ENCODE peak calls at places on chromosomes 16 and 17, in five cellular contexts. K is stimulated activated CD8-positive, alpha-beta memory T cell treated with anti-CD3 and anti-CD28 coated beads, Interleukin-15, amount 100 ng/mL, for 4 hours; Q is adipocyte; A is cardiac muscle cell; H is activated T-helper 9 cell treated with anti-CD3 and anti-CD28 coated beads, Interleukin-2, amount 50 U/mL, for 16 hours. V is an unnamed sample.

GRCh38 chr17:38605852-38606645 is at the start of gene SRCIN1:
- DNase-seq in H (peak; percentile 33), K (peak; percentile 11), A (peak; percentile 65), Q (peak; percentile 55), V (no peak)

GRCh38 chr16:15752717-15753488 is 102.9 kb downstream of the NDE1 start:
- DNase-seq in A (no peak), H (no peak), K (no peak), Q (no peak), V (no peak)

GRCh38 chr16:53291757-53292392 is 142.4 kb upstream of the RBL2 start:
- DNase-seq in H (no peak), K (no peak), Q (peak; percentile 17), A (no peak), V (no peak)

GRCh38 chr16:4660454-4661007 is 32.8 kb upstream of the NUDT16L1 start:
- DNase-seq in A (peak; percentile 14), K (peak; percentile 66), H (peak; percentile 72), Q (peak; percentile 22), V (peak; percentile 66)

GRCh38 chr17:9635340-9635739 is 10.0 kb upstream of the USP43 start:
- DNase-seq in A (no peak), K (no peak), H (no peak), Q (no peak), V (no peak)

GRCh38 chr16:28875134-28876015 is 2.9 kb upstream of the ATP2A1 start:
- DNase-seq in H (no peak), Q (no peak), K (no peak), A (no peak), V (no peak)

GRCh38 chr17:7307686-7308624 is 527 bp downstream of the EIF5A start:
- DNase-seq in K (no peak), H (peak; percentile 46), A (peak; percentile 59), Q (peak; percentile 68), V (peak; percentile 54)

GRCh38 chr17:75459590-75460267 is 3.3 kb downstream of the TMEM94 start:
- DNase-seq in K (no peak), Q (no peak), H (no peak), A (no peak), V (no peak)

GRCh38 chr17:82217530-82218204 is 5.0 kb upstream of the CCDC57 start:
- DNase-seq in Q (peak; percentile 92), H (no peak), A (no peak), K (no peak), V (no peak)

GRCh38 chr17:70597774-70598173 is 428.4 kb downstream of the KCNJ2 start:
- DNase-seq in A (no peak), K (no peak), H (no peak), Q (no peak), V (no peak)

GRCh38 chr17:4049546-4049945 is 85.3 kb upstream of the ATP2A3 start:
- DNase-seq in Q (no peak), H (no peak), A (peak; percentile 56), K (no peak), V (no peak)

GRCh38 chr16:81684901-81685300 is 94.2 kb upstream of the PLCG2 start:
- DNase-seq in A (no peak), Q (no peak), H (no peak), K (no peak), V (no peak)

GRCh38 chr16:4677994-4678393 is 15.4 kb upstream of the NUDT16L1 start:
- DNase-seq in K (no peak), Q (no peak), A (no peak), H (no peak), V (no peak)

GRCh38 chr17:70190959-70191805 is 21.9 kb downstream of the KCNJ2 start:
- DNase-seq in Q (no peak), A (no peak), H (no peak), K (no peak), V (no peak)

GRCh38 chr16:53614346-53614745 is 89.3 kb downstream of the RPGRIP1L start:
- DNase-seq in K (no peak), A (no peak), Q (no peak), H (no peak), V (no peak)

V was measured in effector CD8-positive, alpha-beta T cell.